ENCODE peak calls at places on chromosomes 13 and 19, in seven cellular contexts. One of them, this sample, is unnamed.

GRCh38 chr13:103692442-103692841 is 626.2 kb upstream of the SLC10A2 start:
- DNase-seq in activated T-cell treated with anti-CD3 and anti-CD28 coated beads, Interleukin-2, amount 50 U/mL, for 72 hours: no peak
- DNase-seq in anterior cingulate cortex: no peak
- DNase-seq in activated T-helper 1 cell treated with Interleukin-2 at 50 U/mL for 16 hours: no peak
- DNase-seq in LHCN-M2: no peak
- DNase-seq in AG08395: no peak
- DNase-seq in GM04503: no peak
- DNase-seq in this sample: no peak

GRCh38 chr13:76106763-76107162 is 470.6 kb downstream of the LMO7 start:
- DNase-seq in activated T-cell treated with anti-CD3 and anti-CD28 coated beads, Interleukin-2, amount 50 U/mL, for 72 hours: no peak
- DNase-seq in anterior cingulate cortex: no peak
- DNase-seq in activated T-helper 1 cell treated with Interleukin-2 at 50 U/mL for 16 hours: no peak
- DNase-seq in LHCN-M2: no peak
- DNase-seq in AG08395: no peak
- DNase-seq in GM04503: no peak
- DNase-seq in this sample: no peak

GRCh38 chr19:823565-824121 is 1.9 kb upstream of the PLPPR3 start:
- DNase-seq in activated T-cell treated with anti-CD3 and anti-CD28 coated beads, Interleukin-2, amount 50 U/mL, for 72 hours: no peak
- DNase-seq in anterior cingulate cortex: no peak
- DNase-seq in activated T-helper 1 cell treated with Interleukin-2 at 50 U/mL for 16 hours: no peak
- DNase-seq in LHCN-M2: peak
- DNase-seq in AG08395: no peak
- DNase-seq in GM04503: no peak
- DNase-seq in this sample: no peak

GRCh38 chr19:13195678-13196077 is 45.5 kb downstream of the IER2 start:
- DNase-seq in activated T-cell treated with anti-CD3 and anti-CD28 coated beads, Interleukin-2, amount 50 U/mL, for 72 hours: peak
- DNase-seq in anterior cingulate cortex: no peak
- DNase-seq in activated T-helper 1 cell treated with Interleukin-2 at 50 U/mL for 16 hours: peak
- DNase-seq in LHCN-M2: no peak
- DNase-seq in AG08395: no peak
- DNase-seq in GM04503: no peak
- DNase-seq in this sample: no peak

GRCh38 chr19:47373246-47374240 is 24.4 kb downstream of the DHX34 start:
- DNase-seq in activated T-cell treated with anti-CD3 and anti-CD28 coated beads, Interleukin-2, amount 50 U/mL, for 72 hours: no peak
- DNase-seq in anterior cingulate cortex: no peak
- DNase-seq in activated T-helper 1 cell treated with Interleukin-2 at 50 U/mL for 16 hours: no peak
- DNase-seq in LHCN-M2: no peak
- DNase-seq in AG08395: no peak
- DNase-seq in GM04503: no peak
- DNase-seq in this sample: no peak

GRCh38 chr13:42820450-42820849 is 39.1 kb downstream of the FAM216B start:
- DNase-seq in activated T-cell treated with anti-CD3 and anti-CD28 coated beads, Interleukin-2, amount 50 U/mL, for 72 hours: no peak
- DNase-seq in anterior cingulate cortex: no peak
- DNase-seq in activated T-helper 1 cell treated with Interleukin-2 at 50 U/mL for 16 hours: no peak
- DNase-seq in LHCN-M2: no peak
- DNase-seq in AG08395: no peak
- DNase-seq in GM04503: no peak
- DNase-seq in this sample: no peak

GRCh38 chr19:46716672-46717033 is 261 bp downstream of the PRKD2 start:
- DNase-seq in activated T-cell treated with anti-CD3 and anti-CD28 coated beads, Interleukin-2, amount 50 U/mL, for 72 hours: no peak
- DNase-seq in anterior cingulate cortex: no peak
- DNase-seq in activated T-helper 1 cell treated with Interleukin-2 at 50 U/mL for 16 hours: no peak
- DNase-seq in LHCN-M2: no peak
- DNase-seq in AG08395: peak
- DNase-seq in GM04503: no peak
- DNase-seq in this sample: no peak

GRCh38 chr19:29686285-29686805 is 21.1 kb downstream of the PLEKHF1 start:
- DNase-seq in activated T-cell treated with anti-CD3 and anti-CD28 coated beads, Interleukin-2, amount 50 U/mL, for 72 hours: no peak
- DNase-seq in anterior cingulate cortex: no peak
- DNase-seq in activated T-helper 1 cell treated with Interleukin-2 at 50 U/mL for 16 hours: no peak
- DNase-seq in LHCN-M2: no peak
- DNase-seq in AG08395: no peak
- DNase-seq in GM04503: no peak
- DNase-seq in this sample: no peak

GRCh38 chr13:94764576-94765321 is 52.4 kb upstream of the SOX21 start:
- DNase-seq in activated T-cell treated with anti-CD3 and anti-CD28 coated beads, Interleukin-2, amount 50 U/mL, for 72 hours: peak
- DNase-seq in anterior cingulate cortex: no peak
- DNase-seq in activated T-helper 1 cell treated with Interleukin-2 at 50 U/mL for 16 hours: no peak
- DNase-seq in LHCN-M2: peak
- DNase-seq in AG08395: no peak
- DNase-seq in GM04503: no peak
- DNase-seq in this sample: no peak

GRCh38 chr13:48501705-48502104 is 31.2 kb downstream of the RCBTB2 start:
- DNase-seq in activated T-cell treated with anti-CD3 and anti-CD28 coated beads, Interleukin-2, amount 50 U/mL, for 72 hours: no peak
- DNase-seq in anterior cingulate cortex: no peak
- DNase-seq in activated T-helper 1 cell treated with Interleukin-2 at 50 U/mL for 16 hours: no peak
- DNase-seq in LHCN-M2: peak
- DNase-seq in AG08395: no peak
- DNase-seq in GM04503: no peak
- DNase-seq in this sample: no peak

GRCh38 chr19:49422407-49423277 is 599 bp downstream of the PTH2 start:
- DNase-seq in activated T-cell treated with anti-CD3 and anti-CD28 coated beads, Interleukin-2, amount 50 U/mL, for 72 hours: peak
- DNase-seq in anterior cingulate cortex: no peak
- DNase-seq in activated T-helper 1 cell treated with Interleukin-2 at 50 U/mL for 16 hours: no peak
- DNase-seq in LHCN-M2: no peak
- DNase-seq in AG08395: no peak
- DNase-seq in GM04503: no peak
- DNase-seq in this sample: no peak

This sample was measured in pons.